ENCODE peak calls at places on chromosome 22, in ten cellular contexts. One of them, this sample, is unnamed.

GRCh38 chr22:30605449-30606110 is 1.4 kb upstream of the TCN2 start:
- DNase-seq in HAP-1: peak; percentile 68
- DNase-seq in fibroblast of pulmonary artery: peak; percentile 59
- DNase-seq in SK-N-SH: peak; percentile 77
- DNase-seq in PC-3: peak; percentile 58
- DNase-seq in trophoblast cell: peak; percentile 62
- DNase-seq in heart right ventricle: peak; percentile 47
- DNase-seq in body of pancreas: peak; percentile 68
- DNase-seq in dorsolateral prefrontal cortex: peak; percentile 52
- DNase-seq in CD8-positive, alpha-beta T cell: no peak
- DNase-seq in this sample: no peak

GRCh38 chr22:37148031-37148651 is 1.6 kb downstream of the IL2RB start:
- DNase-seq in HAP-1: no peak
- DNase-seq in fibroblast of pulmonary artery: no peak
- DNase-seq in SK-N-SH: no peak
- DNase-seq in PC-3: no peak
- DNase-seq in trophoblast cell: no peak
- DNase-seq in heart right ventricle: no peak
- DNase-seq in body of pancreas: no peak
- DNase-seq in dorsolateral prefrontal cortex: no peak
- DNase-seq in CD8-positive, alpha-beta T cell: no peak
- DNase-seq in this sample: no peak

GRCh38 chr22:41512421-41513194 is 31.7 kb downstream of the POLR3H start:
- DNase-seq in HAP-1: peak; percentile 48
- DNase-seq in fibroblast of pulmonary artery: peak; percentile 69
- DNase-seq in SK-N-SH: no peak
- DNase-seq in PC-3: peak; percentile 79
- DNase-seq in trophoblast cell: no peak
- DNase-seq in heart right ventricle: no peak
- DNase-seq in body of pancreas: no peak
- DNase-seq in dorsolateral prefrontal cortex: no peak
- DNase-seq in CD8-positive, alpha-beta T cell: no peak
- DNase-seq in this sample: no peak

GRCh38 chr22:43481528-43482309 is 69.9 kb downstream of the MPPED1 start:
- DNase-seq in HAP-1: no peak
- DNase-seq in fibroblast of pulmonary artery: no peak
- DNase-seq in SK-N-SH: no peak
- DNase-seq in PC-3: no peak
- DNase-seq in trophoblast cell: no peak
- DNase-seq in heart right ventricle: no peak
- DNase-seq in body of pancreas: no peak
- DNase-seq in dorsolateral prefrontal cortex: no peak
- DNase-seq in CD8-positive, alpha-beta T cell: no peak
- DNase-seq in this sample: no peak

GRCh38 chr22:41589260-41589600 is 410 bp downstream of the PMM1 start:
- DNase-seq in HAP-1: peak; percentile 43
- DNase-seq in fibroblast of pulmonary artery: peak; percentile 24
- DNase-seq in SK-N-SH: peak; percentile 55
- DNase-seq in PC-3: no peak
- DNase-seq in trophoblast cell: no peak
- DNase-seq in heart right ventricle: no peak
- DNase-seq in body of pancreas: peak; percentile 38
- DNase-seq in dorsolateral prefrontal cortex: no peak
- DNase-seq in CD8-positive, alpha-beta T cell: no peak
- DNase-seq in this sample: no peak

GRCh38 chr22:37147186-37147990 is 2.3 kb downstream of the IL2RB start:
- DNase-seq in HAP-1: no peak
- DNase-seq in fibroblast of pulmonary artery: no peak
- DNase-seq in SK-N-SH: no peak
- DNase-seq in PC-3: no peak
- DNase-seq in trophoblast cell: no peak
- DNase-seq in heart right ventricle: no peak
- DNase-seq in body of pancreas: no peak
- DNase-seq in dorsolateral prefrontal cortex: no peak
- DNase-seq in CD8-positive, alpha-beta T cell: no peak
- DNase-seq in this sample: no peak

GRCh38 chr22:43734370-43735005 is 77.6 kb downstream of the EFCAB6 start:
- DNase-seq in HAP-1: no peak
- DNase-seq in fibroblast of pulmonary artery: no peak
- DNase-seq in SK-N-SH: no peak
- DNase-seq in PC-3: no peak
- DNase-seq in trophoblast cell: peak; percentile 63
- DNase-seq in heart right ventricle: no peak
- DNase-seq in body of pancreas: no peak
- DNase-seq in dorsolateral prefrontal cortex: no peak
- DNase-seq in CD8-positive, alpha-beta T cell: no peak
- DNase-seq in this sample: no peak

GRCh38 chr22:37742374-37743092 is 45.7 kb downstream of the TRIOBP start:
- DNase-seq in HAP-1: no peak
- DNase-seq in fibroblast of pulmonary artery: peak; percentile 82
- DNase-seq in SK-N-SH: no peak
- DNase-seq in PC-3: peak; percentile 92
- DNase-seq in trophoblast cell: no peak
- DNase-seq in heart right ventricle: no peak
- DNase-seq in body of pancreas: no peak
- DNase-seq in dorsolateral prefrontal cortex: no peak
- DNase-seq in CD8-positive, alpha-beta T cell: no peak
- DNase-seq in this sample: peak; percentile 71

GRCh38 chr22:44702479-44703219 is 645 bp downstream of the PRR5 start:
- DNase-seq in HAP-1: peak; percentile 55
- DNase-seq in fibroblast of pulmonary artery: peak; percentile 34
- DNase-seq in SK-N-SH: peak; percentile 59
- DNase-seq in PC-3: peak; percentile 15
- DNase-seq in trophoblast cell: peak; percentile 52
- DNase-seq in heart right ventricle: no peak
- DNase-seq in body of pancreas: peak; percentile 43
- DNase-seq in dorsolateral prefrontal cortex: no peak
- DNase-seq in CD8-positive, alpha-beta T cell: no peak
- DNase-seq in this sample: no peak

GRCh38 chr22:35921777-35922176 is 106.8 kb downstream of the RBFOX2 start:
- DNase-seq in HAP-1: peak; percentile 76
- DNase-seq in fibroblast of pulmonary artery: peak; percentile 93
- DNase-seq in SK-N-SH: peak; percentile 49
- DNase-seq in PC-3: peak; percentile 84
- DNase-seq in trophoblast cell: peak; percentile 92
- DNase-seq in heart right ventricle: no peak
- DNase-seq in body of pancreas: peak; percentile 82
- DNase-seq in dorsolateral prefrontal cortex: no peak
- DNase-seq in CD8-positive, alpha-beta T cell: no peak
- DNase-seq in this sample: peak; percentile 67

GRCh38 chr22:25172153-25172552 is 27.5 kb upstream of the CRYBB3 start:
- DNase-seq in HAP-1: peak; percentile 37
- DNase-seq in fibroblast of pulmonary artery: no peak
- DNase-seq in SK-N-SH: peak; percentile 49
- DNase-seq in PC-3: peak; percentile 34
- DNase-seq in trophoblast cell: no peak
- DNase-seq in heart right ventricle: no peak
- DNase-seq in body of pancreas: peak; percentile 12
- DNase-seq in dorsolateral prefrontal cortex: no peak
- DNase-seq in CD8-positive, alpha-beta T cell: no peak
- DNase-seq in this sample: no peak

GRCh38 chr22:44693756-44694155 is 8.2 kb upstream of the PRR5 start:
- DNase-seq in HAP-1: no peak
- DNase-seq in fibroblast of pulmonary artery: no peak
- DNase-seq in SK-N-SH: no peak
- DNase-seq in PC-3: no peak
- DNase-seq in trophoblast cell: no peak
- DNase-seq in heart right ventricle: no peak
- DNase-seq in body of pancreas: no peak
- DNase-seq in dorsolateral prefrontal cortex: no peak
- DNase-seq in CD8-positive, alpha-beta T cell: no peak
- DNase-seq in this sample: no peak

GRCh38 chr22:48553694-48554308 is 1273.9 kb downstream of the BRD1 start:
- DNase-seq in HAP-1: no peak
- DNase-seq in fibroblast of pulmonary artery: no peak
- DNase-seq in SK-N-SH: no peak
- DNase-seq in PC-3: no peak
- DNase-seq in trophoblast cell: no peak
- DNase-seq in heart right ventricle: no peak
- DNase-seq in body of pancreas: no peak
- DNase-seq in dorsolateral prefrontal cortex: no peak
- DNase-seq in CD8-positive, alpha-beta T cell: no peak
- DNase-seq in this sample: no peak

GRCh38 chr22:29197096-29197495 is 8.6 kb upstream of the EMID1 start:
- DNase-seq in HAP-1: no peak
- DNase-seq in fibroblast of pulmonary artery: no peak
- DNase-seq in SK-N-SH: no peak
- DNase-seq in PC-3: no peak
- DNase-seq in trophoblast cell: no peak
- DNase-seq in heart right ventricle: no peak
- DNase-seq in body of pancreas: no peak
- DNase-seq in dorsolateral prefrontal cortex: no peak
- DNase-seq in CD8-positive, alpha-beta T cell: no peak
- DNase-seq in this sample: no peak

DNA sequence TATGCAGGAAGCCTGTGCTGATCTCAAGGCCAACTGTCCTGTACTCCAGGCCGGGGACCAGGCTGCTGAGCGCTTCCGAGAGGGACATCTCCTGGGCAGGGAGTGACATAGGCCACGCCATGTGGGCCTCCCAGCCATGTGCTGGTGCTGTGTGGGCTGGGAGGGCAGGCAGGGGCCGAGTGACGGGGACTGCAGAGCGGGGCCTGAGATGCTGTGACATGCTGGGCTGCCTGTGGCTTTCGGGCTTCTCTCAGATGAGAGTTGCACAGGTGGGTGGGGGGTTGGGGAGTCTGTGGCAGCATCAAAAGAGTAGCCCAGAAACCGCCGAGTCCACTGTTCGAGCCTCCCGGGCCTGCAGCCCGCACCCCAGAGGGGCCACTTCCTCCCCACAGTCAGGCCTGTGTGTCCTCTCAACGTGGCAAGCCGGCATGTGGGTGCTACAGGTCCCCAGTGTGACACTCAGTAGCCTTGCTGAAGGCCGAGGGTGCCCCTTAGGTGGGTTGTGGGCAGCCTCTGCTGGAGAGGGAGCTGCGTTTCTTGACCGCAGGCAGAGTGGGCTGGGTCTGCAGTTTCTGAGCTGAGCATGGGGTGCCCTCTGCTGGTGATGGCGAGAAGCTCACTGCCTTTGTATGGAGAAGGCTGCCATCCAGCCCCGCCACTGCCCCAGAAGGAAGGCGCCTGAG is 101.2 kb downstream of the BCR start:
- DNase-seq in HAP-1: peak; percentile 90
- DNase-seq in fibroblast of pulmonary artery: peak; percentile 80
- DNase-seq in SK-N-SH: peak; percentile 93
- DNase-seq in PC-3: peak; percentile 76
- DNase-seq in trophoblast cell: peak; percentile 86
- DNase-seq in heart right ventricle: peak; percentile 84
- DNase-seq in body of pancreas: peak; percentile 84
- DNase-seq in dorsolateral prefrontal cortex: peak; percentile 89
- DNase-seq in CD8-positive, alpha-beta T cell: peak; percentile 60
- DNase-seq in this sample: no peak
- H3K4me3 ChIP-seq in HAP-1: no peak overlapping the region
- H3K4me3 ChIP-seq in fibroblast of pulmonary artery: no peak overlapping the region
- H3K4me3 ChIP-seq in SK-N-SH: peak overlapping the region; percentile 47
- H3K4me3 ChIP-seq in PC-3: peak overlapping the region; percentile 54
- H3K4me3 ChIP-seq in trophoblast cell: no peak overlapping the region
- H3K4me3 ChIP-seq in heart right ventricle: no peak overlapping the region
- H3K4me3 ChIP-seq in body of pancreas: no peak overlapping the region
- H3K4me3 ChIP-seq in dorsolateral prefrontal cortex: no peak overlapping the region
- H3K4me3 ChIP-seq in CD8-positive, alpha-beta T cell: no peak overlapping the region
- H3K4me3 ChIP-seq in this sample: no peak overlapping the region

DNA sequence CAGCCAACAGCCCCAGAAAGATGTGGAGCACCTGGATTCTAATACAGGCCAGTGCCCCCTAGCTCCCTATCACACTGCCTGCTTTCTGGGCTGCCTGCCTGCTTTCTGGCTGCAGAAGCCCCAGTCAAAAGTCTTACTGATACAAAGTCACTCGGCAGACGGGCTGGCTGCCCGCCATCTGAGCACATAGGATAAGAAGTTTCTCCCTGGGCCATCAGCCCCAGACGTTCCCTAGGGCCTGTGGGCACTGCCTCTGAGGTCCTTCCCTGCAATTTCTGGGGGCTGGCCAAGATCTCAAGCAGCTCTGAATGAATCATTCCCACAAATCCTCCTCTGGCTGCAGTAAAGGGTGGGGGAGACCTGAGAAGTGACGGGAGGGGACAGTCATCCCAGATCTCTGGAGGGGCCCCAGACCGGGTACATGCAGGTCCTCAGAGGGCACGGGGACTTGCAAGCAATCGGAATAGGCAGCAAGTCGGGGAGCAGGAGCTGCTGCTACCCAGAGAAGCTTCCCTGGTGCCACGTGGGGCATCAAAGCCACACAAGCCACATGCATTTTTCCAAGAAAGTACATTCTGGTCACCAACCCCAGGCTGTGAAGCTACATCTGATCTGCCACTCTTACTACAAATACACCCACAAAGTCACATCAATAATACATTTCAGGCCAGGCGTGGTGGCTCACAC is 4.7 kb downstream of the TPST2 start:
- DNase-seq in HAP-1: no peak
- DNase-seq in fibroblast of pulmonary artery: peak; percentile 78
- DNase-seq in SK-N-SH: peak; percentile 53
- DNase-seq in PC-3: peak; percentile 81
- DNase-seq in trophoblast cell: no peak
- DNase-seq in heart right ventricle: peak; percentile 81
- DNase-seq in body of pancreas: peak; percentile 31
- DNase-seq in dorsolateral prefrontal cortex: no peak
- DNase-seq in CD8-positive, alpha-beta T cell: no peak
- DNase-seq in this sample: peak; percentile 39
- H3K4me3 ChIP-seq in HAP-1: no peak overlapping the region
- H3K4me3 ChIP-seq in fibroblast of pulmonary artery: no peak overlapping the region
- H3K4me3 ChIP-seq in SK-N-SH: no peak overlapping the region
- H3K4me3 ChIP-seq in PC-3: no peak overlapping the region
- H3K4me3 ChIP-seq in trophoblast cell: no peak overlapping the region
- H3K4me3 ChIP-seq in heart right ventricle: no peak overlapping the region
- H3K4me3 ChIP-seq in body of pancreas: no peak overlapping the region
- H3K4me3 ChIP-seq in dorsolateral prefrontal cortex: no peak overlapping the region
- H3K4me3 ChIP-seq in CD8-positive, alpha-beta T cell: peak overlapping the region; percentile 17
- H3K4me3 ChIP-seq in this sample: no peak overlapping the region

GRCh38 chr22:46062971-46063631 is 86.1 kb upstream of the WNT7B start:
- DNase-seq in HAP-1: no peak
- DNase-seq in fibroblast of pulmonary artery: no peak
- DNase-seq in SK-N-SH: peak; percentile 64
- DNase-seq in PC-3: no peak
- DNase-seq in trophoblast cell: no peak
- DNase-seq in heart right ventricle: no peak
- DNase-seq in body of pancreas: no peak
- DNase-seq in dorsolateral prefrontal cortex: peak; percentile 47
- DNase-seq in CD8-positive, alpha-beta T cell: no peak
- DNase-seq in this sample: no peak
- H3K4me3 ChIP-seq in HAP-1: no peak overlapping the region
- H3K4me3 ChIP-seq in fibroblast of pulmonary artery: no peak overlapping the region
- H3K4me3 ChIP-seq in SK-N-SH: peak overlapping the region; percentile 69
- H3K4me3 ChIP-seq in PC-3: no peak overlapping the region
- H3K4me3 ChIP-seq in trophoblast cell: no peak overlapping the region
- H3K4me3 ChIP-seq in heart right ventricle: peak overlapping the region; percentile 87
- H3K4me3 ChIP-seq in body of pancreas: no peak overlapping the region
- H3K4me3 ChIP-seq in dorsolateral prefrontal cortex: peak overlapping the region; percentile 6
- H3K4me3 ChIP-seq in CD8-positive, alpha-beta T cell: no peak overlapping the region
- H3K4me3 ChIP-seq in this sample: no peak overlapping the region

DNA sequence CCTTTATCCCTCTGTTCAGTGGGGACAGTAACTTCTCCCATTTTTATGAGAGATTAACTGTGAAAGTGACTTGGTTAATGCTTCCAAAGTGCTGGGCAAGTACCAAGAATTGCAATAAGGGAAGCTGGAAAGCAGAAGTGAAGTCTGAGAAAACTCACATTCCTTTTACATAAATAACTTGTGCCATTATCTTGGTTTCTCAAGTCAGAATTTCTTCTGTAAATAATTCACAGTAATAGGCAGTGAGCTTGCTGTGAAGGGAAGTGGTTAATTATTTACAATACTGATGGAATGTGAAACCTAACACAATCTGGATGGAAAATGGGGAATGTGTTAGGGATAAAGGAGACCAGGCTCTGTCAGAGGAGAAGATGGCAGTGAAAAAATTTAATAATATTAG is 251.7 kb upstream of the ISX start:
- DNase-seq in HAP-1: no peak
- DNase-seq in fibroblast of pulmonary artery: no peak
- DNase-seq in SK-N-SH: no peak
- DNase-seq in PC-3: no peak
- DNase-seq in trophoblast cell: no peak
- DNase-seq in heart right ventricle: no peak
- DNase-seq in body of pancreas: no peak
- DNase-seq in dorsolateral prefrontal cortex: no peak
- DNase-seq in CD8-positive, alpha-beta T cell: no peak
- DNase-seq in this sample: no peak
- H3K4me3 ChIP-seq in HAP-1: no peak overlapping the region
- H3K4me3 ChIP-seq in fibroblast of pulmonary artery: no peak overlapping the region
- H3K4me3 ChIP-seq in SK-N-SH: no peak overlapping the region
- H3K4me3 ChIP-seq in PC-3: no peak overlapping the region
- H3K4me3 ChIP-seq in trophoblast cell: no peak overlapping the region
- H3K4me3 ChIP-seq in heart right ventricle: no peak overlapping the region
- H3K4me3 ChIP-seq in body of pancreas: no peak overlapping the region
- H3K4me3 ChIP-seq in dorsolateral prefrontal cortex: no peak overlapping the region
- H3K4me3 ChIP-seq in CD8-positive, alpha-beta T cell: no peak overlapping the region
- H3K4me3 ChIP-seq in this sample: no peak overlapping the region